ENCODE peak calls at places on chromosomes 7 and 10, in four cellular contexts. H is GM12878, X is K562, R is HepG2. L is an unnamed sample.

GRCh38 chr7:123433665-123434064 is 100.7 kb downstream of the IQUB start:
- DNase-seq in H (no peak), X (no peak), R (no peak), L (no peak)

GRCh38 chr7:158818325-158819213 is 10.7 kb downstream of the ESYT2 start:
- DNase-seq in H (peak; percentile 47), X (peak; percentile 86), R (peak; percentile 91), L (peak; percentile 89)

GRCh38 chr10:100837300-100837699 is 75.5 kb upstream of the SLF2 start:
- DNase-seq in H (no peak), X (no peak), R (peak; percentile 23), L (no peak)

GRCh38 chr10:6621536-6621935 is 41.5 kb upstream of the PRKCQ start:
- DNase-seq in H (no peak), X (no peak), R (no peak), L (no peak)

GRCh38 chr7:100126239-100126930 is 382 bp upstream of the MBLAC1 start:
- DNase-seq in H (no peak), X (no peak), R (no peak), L (no peak)

GRCh38 chr7:17674956-17675300 is 265.4 kb downstream of the SNX13 start:
- DNase-seq in H (no peak), X (no peak), R (no peak), L (no peak)

GRCh38 chr7:29243777-29244655 is 49.4 kb downstream of the CHN2 start:
- DNase-seq in H (peak; percentile 7), X (peak; percentile 23), R (no peak), L (peak; percentile 52)

GRCh38 chr7:152521420-152522337 is 85.9 kb upstream of the KMT2C start:
- DNase-seq in H (no peak), X (no peak), R (peak; percentile 21), L (no peak)

GRCh38 chr10:5565205-5565545 is 40.4 kb downstream of the CALML3 start:
- DNase-seq in H (no peak), X (no peak), R (no peak), L (no peak)

GRCh38 chr7:106313456-106313891 is 28.7 kb upstream of the NAMPT start:
- DNase-seq in H (no peak), X (no peak), R (no peak), L (no peak)

GRCh38 chr7:43077732-43078391 is 34.6 kb upstream of the HECW1 start:
- DNase-seq in H (no peak), X (peak; percentile 72), R (peak; percentile 6), L (no peak)

GRCh38 chr10:12697741-12698140 is 303.8 kb downstream of the CCDC3 start:
- DNase-seq in H (no peak), X (no peak), R (no peak), L (no peak)
- TF ChIP-seq HDAC2 in H (no peak), X (no peak), R (no peak), L (no peak)

DNA sequence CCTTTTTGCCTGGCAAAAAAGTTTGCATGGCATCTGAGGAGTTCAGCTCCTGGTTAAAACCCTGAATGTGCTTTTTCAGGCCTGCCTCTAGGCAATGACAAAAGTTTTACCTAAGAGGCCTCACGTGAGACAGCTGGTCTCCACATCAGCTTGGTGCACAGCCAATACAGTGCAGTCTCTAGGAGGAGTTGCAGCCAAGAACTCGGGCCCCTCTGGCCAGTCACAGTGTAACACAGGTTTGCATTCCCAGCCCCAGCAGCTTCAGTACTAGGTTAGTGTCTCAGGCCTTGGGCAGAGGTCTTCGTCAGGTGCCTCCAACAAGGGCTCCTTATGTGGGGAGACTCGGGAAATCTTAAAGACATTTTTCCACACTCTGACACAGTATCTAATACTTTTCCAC is 771.7 kb downstream of the SORCS1 start:
- DNase-seq in H (no peak), X (no peak), R (no peak), L (no peak)
- TF ChIP-seq ESRRA in H (no peak), X (no peak), R (no peak), L (no peak)

GRCh38 chr10:29273478-29273877 is 15.4 kb upstream of the LYZL1 start:
- DNase-seq in H (no peak), X (no peak), R (no peak), L (no peak)
- TF ChIP-seq USF2 in H (no peak), X (no peak), R (no peak), L (no peak)

GRCh38 chr7:12716722-12717121 is 29.3 kb downstream of the ARL4A start:
- DNase-seq in H (no peak), X (peak; percentile 54), R (no peak), L (no peak)

GRCh38 chr7:12714436-12714737 is 27.0 kb downstream of the ARL4A start:
- DNase-seq in H (no peak), X (peak; percentile 17), R (no peak), L (no peak)

GRCh38 chr7:12713625-12714435 is 26.4 kb downstream of the ARL4A start:
- DNase-seq in H (no peak), X (peak; percentile 67), R (no peak), L (no peak)

GRCh38 chr7:12716134-12716667 is 28.8 kb downstream of the ARL4A start:
- DNase-seq in H (no peak), X (peak; percentile 54), R (no peak), L (no peak)

GRCh38 chr7:12715372-12716133 is 28.1 kb downstream of the ARL4A start:
- DNase-seq in H (no peak), X (peak; percentile 98), R (peak; percentile 86), L (peak; percentile 60)
- TF ChIP-seq HDAC2 in H (no peak), X (peak; percentile 93), R (no peak), L (no peak)

GRCh38 chr7:51620690-51621089 is 304.1 kb upstream of the COBL start:
- DNase-seq in H (no peak), X (no peak), R (no peak), L (no peak)
- TF ChIP-seq ESRRA in H (no peak), X (no peak), R (no peak), L (no peak)

DNA sequence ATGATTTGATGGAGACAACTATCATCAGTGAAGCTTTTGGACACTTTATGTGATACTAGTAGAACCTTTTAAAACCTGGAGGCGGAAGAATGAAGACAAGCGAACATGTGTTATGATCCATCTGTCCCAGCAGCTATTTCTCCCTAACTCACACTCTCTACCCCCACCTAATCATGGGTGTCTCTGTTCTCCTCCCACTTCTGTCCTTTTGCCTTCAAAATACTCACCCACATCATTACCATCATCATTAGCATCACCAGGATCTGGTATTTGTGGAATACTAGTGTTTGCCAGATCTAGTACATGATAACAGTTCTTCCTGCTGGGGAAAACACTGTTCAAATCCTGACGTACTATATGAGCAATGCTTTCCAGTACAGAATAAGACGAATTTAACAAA is 287.7 kb downstream of the DOCK4 start:
- DNase-seq in H (no peak), X (no peak), R (no peak), L (no peak)
- TF ChIP-seq USF2 in H (no peak), X (no peak), R (no peak), L (no peak)

GRCh38 chr10:22557321-22557720 is 157.1 kb downstream of the PIP4K2A start:
- DNase-seq in H (no peak), X (no peak), R (no peak), L (no peak)
- TF ChIP-seq HDAC2 in H (no peak), X (no peak), R (no peak), L (no peak)

GRCh38 chr10:36721851-36722250 is 403.5 kb upstream of the ANKRD30A start:
- DNase-seq in H (no peak), X (no peak), R (no peak), L (no peak)
- TF ChIP-seq ESRRA in H (no peak), X (no peak), R (no peak), L (no peak)

DNA sequence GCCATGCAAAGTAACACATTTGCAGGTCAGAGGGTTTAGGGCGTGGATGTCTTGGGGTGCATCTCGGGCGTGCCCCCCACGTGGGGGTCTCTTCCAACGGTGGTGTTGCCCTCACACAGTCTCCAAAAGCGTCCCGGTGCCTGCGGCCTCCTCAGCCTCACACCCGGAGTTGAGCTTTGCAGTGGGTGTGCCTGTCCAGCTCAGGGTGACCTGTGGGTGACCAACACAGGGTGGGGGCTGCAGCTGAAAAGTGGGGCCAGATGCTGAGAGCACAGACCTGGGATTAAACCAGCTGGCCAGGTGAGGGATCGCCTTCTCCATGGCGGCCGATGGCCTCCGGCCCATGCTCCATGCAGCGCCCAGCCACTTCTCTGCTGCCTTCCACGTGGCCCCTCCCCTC is 63.1 kb downstream of the PWWP2B start:
- DNase-seq in H (no peak), X (no peak), R (no peak), L (no peak)
- TF ChIP-seq USF2 in H (no peak), X (no peak), R (no peak), L (no peak)

L was measured in A549.